ENCODE peak calls at places on chromosomes 16 and 17, in seven cellular contexts. K, C, A, S, W, G and M are unnamed samples.

GRCh38 chr16:10078541-10078949 is 103.7 kb downstream of the GRIN2A start:
- DNase-seq in S (no peak), W (no peak), G (no peak), C (no peak), A (no peak), K (no peak), M (no peak)

GRCh38 chr16:10250137-10250850 is 68.1 kb upstream of the GRIN2A start:
- DNase-seq in W (no peak), S (no peak), G (no peak), A (no peak), K (no peak), C (no peak), M (no peak)

GRCh38 chr17:66493283-66494019 is 191.0 kb downstream of the PRKCA start:
- DNase-seq in A (peak; percentile 63), K (no peak), C (no peak), G (no peak), W (no peak), S (no peak), M (no peak)

GRCh38 chr17:79872762-79873161 is 33.5 kb upstream of the CBX4 start:
- DNase-seq in C (no peak), W (no peak), K (no peak), G (no peak), A (no peak), S (no peak), M (no peak)

GRCh38 chr16:82761236-82761635 is 134.5 kb downstream of the CDH13 start:
- DNase-seq in G (no peak), K (peak; percentile 30), A (peak; percentile 41), C (no peak), S (peak; percentile 28), W (no peak), M (peak; percentile 83)

GRCh38 chr17:79630120-79630519 is 19.3 kb upstream of the RBFOX3 start:
- DNase-seq in S (peak; percentile 11), W (no peak), K (peak; percentile 4), C (peak; percentile 15), G (no peak), A (no peak), M (no peak)

GRCh38 chr17:4948166-4948996 is at the start of gene PFN1:
- DNase-seq in W (peak; percentile 81), S (peak; percentile 76), C (peak; percentile 92), G (peak; percentile 85), A (peak; percentile 85), K (peak; percentile 92), M (peak; percentile 90)

GRCh38 chr16:2147981-2148671 is at the start of gene RAB26:
- DNase-seq in G (peak; percentile 42), A (no peak), W (no peak), S (no peak), K (peak; percentile 95), C (no peak), M (peak; percentile 98)

GRCh38 chr17:74513987-74514631 is 17.2 kb downstream of the CD300LB start:
- DNase-seq in K (peak; percentile 25), W (peak; percentile 19), C (peak; percentile 77), G (peak; percentile 26), A (peak; percentile 30), S (peak; percentile 66), M (no peak)

GRCh38 chr16:88616320-88616719 is 22.1 kb upstream of the IL17C start:
- DNase-seq in G (no peak), K (peak; percentile 98), A (no peak), C (no peak), W (no peak), S (no peak), M (peak; percentile 95)

GRCh38 chr17:59804910-59805381 is 87.8 kb downstream of the TUBD1 start:
- DNase-seq in K (no peak), S (no peak), W (no peak), A (no peak), C (no peak), G (no peak), M (no peak)

GRCh38 chr16:4591191-4591590 is 23.5 kb downstream of the UBALD1 start:
- DNase-seq in C (no peak), K (no peak), S (no peak), A (no peak), G (no peak), W (no peak), M (no peak)

GRCh38 chr17:79659376-79659775 is 48.5 kb upstream of the RBFOX3 start:
- DNase-seq in S (no peak), C (no peak), A (no peak), W (no peak), K (no peak), G (no peak), M (no peak)

GRCh38 chr17:10600551-10600950 is 51.1 kb upstream of the MYH2 start:
- DNase-seq in A (peak; percentile 62), G (no peak), S (no peak), K (no peak), W (no peak), C (no peak), M (no peak)

GRCh38 chr16:1291576-1291974 is 17.9 kb upstream of the UBE2I start:
- DNase-seq in K (no peak), S (no peak), W (no peak), A (no peak), C (no peak), G (no peak), M (no peak)

GRCh38 chr16:3142770-3143169 is 7.9 kb downstream of the ZNF213 start:
- DNase-seq in K (no peak), G (no peak), A (no peak), C (no peak), S (no peak), W (no peak), M (no peak)

GRCh38 chr17:39677072-39677471 is 8.8 kb downstream of the PNMT start:
- DNase-seq in W (no peak), K (no peak), S (no peak), A (no peak), G (no peak), C (no peak), M (no peak)

GRCh38 chr17:74493381-74493833 is 27.0 kb downstream of the CD300A start:
- DNase-seq in G (peak; percentile 39), K (peak; percentile 78), A (peak; percentile 48), W (peak; percentile 55), C (peak; percentile 74), S (peak; percentile 71), M (peak; percentile 73)